ENCODE peak calls at places on chromosomes 3 and 15, in ten cellular contexts. M is spleen, T is keratinocyte, G is mucosa of descending colon, N is brain microvascular endothelial cell, H is heart right ventricle, I is MM.1S, O is lower lobe of right lung, J is hepatocyte, P is OCI-LY7. W is an unnamed sample. For H3K36me3, the result is how much of the 10 kb centered on the place peaks cover.

GRCh38 chr3:7309707-7310106 is 448.8 kb downstream of the GRM7 start:
- DNase-seq in O (no peak), I (no peak), G (no peak), T (no peak), H (peak), P (no peak), N (no peak), J (peak), M (no peak), W (peak)

GRCh38 chr3:53835257-53835656 is 11.0 kb downstream of the CHDH start:
- DNase-seq in T (no peak), N (no peak), P (no peak), M (no peak), G (no peak), O (no peak), I (no peak), J (no peak), H (no peak), W (no peak)

GRCh38 chr3:53238051-53238850 is 17.6 kb downstream of the TKT start:
- DNase-seq in J (peak), T (peak), I (no peak), P (no peak), M (no peak), H (no peak), G (peak), O (no peak), N (peak), W (peak)

GRCh38 chr15:80526556-80527340 is 122.6 kb downstream of the ARNT2 start:
- DNase-seq in T (no peak), J (no peak), O (no peak), M (no peak), P (no peak), I (no peak), G (no peak), H (no peak), N (peak), W (no peak)

GRCh38 chr15:29736745-29737023 is 85.6 kb downstream of the TJP1 start:
- DNase-seq in M (no peak), G (no peak), H (no peak), I (no peak), N (peak), T (peak), J (peak), O (no peak), P (no peak), W (peak)

GRCh38 chr15:74127255-74127953 is 3.0 kb upstream of the ISLR2 start:
- DNase-seq in P (peak), H (peak), N (peak), G (peak), O (peak), I (peak), J (peak), M (peak), T (peak), W (no peak)

GRCh38 chr3:56536735-56537134 is 20.2 kb upstream of the CCDC66 start:
- DNase-seq in M (no peak), O (no peak), H (no peak), J (no peak), P (no peak), I (no peak), G (no peak), T (no peak), N (no peak), W (no peak)

GRCh38 chr3:164018500-164018899 is 1059.8 kb downstream of the SI start:
- DNase-seq in I (no peak), T (no peak), H (no peak), P (no peak), J (no peak), O (no peak), G (no peak), N (no peak), M (no peak), W (no peak)

GRCh38 chr3:12990781-12991480 is 82.3 kb downstream of the IQSEC1 start:
- DNase-seq in N (peak), T (no peak), J (peak), G (no peak), P (no peak), I (no peak), M (peak), O (no peak), H (no peak), W (peak)

GRCh38 chr15:59536553-59536952 is 75.0 kb upstream of the GCNT3 start:
- DNase-seq in M (no peak), I (no peak), P (no peak), J (no peak), O (no peak), H (no peak), T (no peak), G (no peak), N (no peak), W (no peak)

GRCh38 chr3:100748220-100748619 is 38.9 kb downstream of the TFG start:
- DNase-seq in P (no peak), H (no peak), J (no peak), I (no peak), T (no peak), N (no peak), G (no peak), O (no peak), M (no peak), W (no peak)

GRCh38 chr15:77582763-77583162 is 49.9 kb downstream of the LINGO1 start:
- DNase-seq in T (no peak), I (no peak), M (no peak), G (peak), P (no peak), H (no peak), O (no peak), J (peak), N (no peak), W (no peak)

GRCh38 chr3:73056365-73057150 is 4.9 kb upstream of the EBLN2 start:
- DNase-seq in H (no peak), I (peak), N (no peak), O (no peak), J (peak), T (no peak), P (peak), M (no peak), G (no peak), W (no peak)

GRCh38 chr3:2061360-2061759 is 37.3 kb upstream of the CNTN4 start:
- DNase-seq in G (no peak), T (no peak), O (no peak), I (no peak), P (no peak), J (no peak), M (no peak), H (no peak), N (no peak), W (no peak)

GRCh38 chr3:128275316-128276150 is 122.3 kb downstream of the EEFSEC start:
- DNase-seq in H (no peak), P (no peak), J (no peak), T (no peak), M (no peak), O (no peak), I (no peak), G (no peak), N (no peak), W (no peak)

GRCh38 chr3:179729086-179729485 is 76.2 kb downstream of the USP13 start:
- DNase-seq in H (no peak), M (no peak), O (no peak), T (no peak), J (no peak), I (no peak), G (no peak), P (no peak), N (no peak), W (no peak)

GRCh38 chr3:166634091-166634746 is 745.9 kb downstream of the ZBBX start:
- DNase-seq in J (no peak), M (no peak), P (no peak), N (no peak), H (no peak), I (no peak), O (no peak), T (no peak), G (no peak), W (no peak)

GRCh38 chr3:184727357-184728060 is 15.6 kb upstream of the MAGEF1 start:
- DNase-seq in I (peak), T (no peak), G (no peak), J (peak), M (no peak), H (no peak), P (peak), O (no peak), N (peak), W (peak)

GRCh38 chr3:83813176-83813575 is 1145.6 kb upstream of the CADM2 start:
- DNase-seq in H (no peak), O (no peak), I (no peak), M (no peak), J (no peak), G (no peak), P (no peak), T (no peak), N (no peak), W (no peak)

GRCh38 chr15:61742591-61742990 is 317.7 kb downstream of the VPS13C start:
- DNase-seq in O (no peak), J (no peak), T (peak), M (no peak), H (no peak), G (no peak), N (no peak), I (no peak), P (no peak), W (no peak)

GRCh38 chr3:115022214-115022613 is 124.9 kb downstream of the ZBTB20 start:
- DNase-seq in T (no peak), G (no peak), J (no peak), O (no peak), I (no peak), N (no peak), P (no peak), M (no peak), H (no peak), W (no peak)

GRCh38 chr3:66469220-66469640 is 31.6 kb downstream of the LRIG1 start:
- DNase-seq in N (no peak), H (no peak), P (no peak), G (no peak), T (no peak), O (no peak), M (no peak), I (peak), J (no peak), W (no peak)

GRCh38 chr3:30649572-30650310 is 43.3 kb downstream of the TGFBR2 start:
- DNase-seq in I (no peak), N (peak), O (no peak), G (no peak), P (peak), H (no peak), J (peak), M (no peak), T (no peak), W (no peak)

GRCh38 chr15:70826634-70827033 is 27.3 kb downstream of the LARP6 start:
- DNase-seq in G (no peak), J (peak), O (no peak), H (no peak), I (no peak), P (no peak), N (peak), T (peak), M (no peak), W (peak)

GRCh38 chr3:14598143-14598569 is 53.4 kb upstream of the CCDC174 start:
- DNase-seq in P (peak), M (peak), G (no peak), I (peak), H (no peak), J (peak), O (no peak), N (peak), T (no peak), W (no peak)

GRCh38 chr3:29757054-29757777 is 476.3 kb downstream of the RBMS3 start:
- DNase-seq in H (no peak), N (no peak), P (no peak), O (no peak), G (no peak), T (no peak), J (peak), I (no peak), M (no peak), W (no peak)

GRCh38 chr15:63023351-63023945 is 19.1 kb upstream of the TPM1 start:
- DNase-seq in N (peak), M (no peak), O (no peak), J (no peak), T (no peak), G (no peak), P (no peak), I (no peak), H (no peak), W (no peak)

GRCh38 chr3:29144807-29145206 is 136.1 kb upstream of the RBMS3 start:
- DNase-seq in I (no peak), G (no peak), O (no peak), H (peak), N (peak), T (no peak), J (peak), P (no peak), M (no peak), W (no peak)

DNA sequence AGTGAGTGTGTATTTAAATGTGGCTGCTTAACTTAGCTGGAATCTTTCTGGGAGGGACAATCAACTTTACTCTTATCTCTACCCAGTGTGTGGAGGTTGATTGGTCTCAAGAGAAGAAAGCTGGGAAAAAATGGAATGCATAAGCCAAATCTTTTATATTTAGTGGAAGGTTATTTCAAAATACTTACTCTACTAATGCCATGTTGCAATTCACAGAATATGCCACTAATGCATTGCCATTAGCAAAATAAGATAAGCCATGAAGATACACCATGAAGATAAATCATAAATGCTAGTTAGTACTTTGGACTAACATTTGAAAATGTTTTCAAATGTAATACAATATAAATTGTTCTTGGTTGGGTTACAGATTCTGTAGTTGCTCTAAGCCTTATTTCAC is 155.1 kb upstream of the LRRFIP2 start:
- DNase-seq in H (no peak), M (no peak), T (no peak), I (no peak), O (no peak), G (no peak), P (no peak), N (no peak), J (no peak), W (no peak)
- H3K36me3 ChIP-seq in H (under half), M (half or more), T (under half), I (under half), O (half or more), G (under half), P (half or more), N (under half), J (under half), W (under half)

GRCh38 chr3:187112934-187113793 is 26.1 kb downstream of the RPL39L start:
- DNase-seq in I (peak), P (peak), J (peak), T (no peak), N (peak), O (no peak), G (no peak), H (no peak), M (no peak), W (no peak)
- TF ChIP-seq CTCF in I (peak), P (peak), J (peak), T (peak), N (peak), O (peak), G (peak), H (peak), M (peak), W (peak)

GRCh38 chr3:16369885-16370284 is 104.9 kb downstream of the OXNAD1 start:
- DNase-seq in N (no peak), O (no peak), J (no peak), P (no peak), H (no peak), G (no peak), M (no peak), I (no peak), T (no peak), W (no peak)

GRCh38 chr3:16370872-16371740 is 106.1 kb downstream of the OXNAD1 start:
- DNase-seq in T (no peak), O (no peak), N (no peak), G (no peak), H (peak), M (no peak), J (peak), P (peak), I (no peak), W (no peak)

GRCh38 chr3:16372362-16373269 is 107.6 kb downstream of the OXNAD1 start:
- DNase-seq in I (no peak), M (no peak), P (peak), G (no peak), T (no peak), N (no peak), J (no peak), O (no peak), H (no peak), W (no peak)

GRCh38 chr3:16369247-16369646 is 104.2 kb downstream of the OXNAD1 start:
- DNase-seq in H (no peak), G (no peak), J (no peak), M (no peak), P (no peak), T (peak), O (no peak), N (no peak), I (no peak), W (no peak)

GRCh38 chr3:16370503-16370871 is 105.5 kb downstream of the OXNAD1 start:
- DNase-seq in I (no peak), H (no peak), M (no peak), J (no peak), O (no peak), G (no peak), T (no peak), P (no peak), N (no peak), W (no peak)
- H3K4me3 ChIP-seq in I (no peak), H (no peak), M (no peak), J (no peak), O (no peak), G (no peak), T (no peak), P (no peak), N (no peak), W (no peak)

GRCh38 chr3:45719761-45720487 is 30.7 kb downstream of the SACM1L start:
- DNase-seq in T (no peak), N (no peak), M (no peak), G (no peak), J (no peak), I (no peak), H (no peak), P (no peak), O (no peak), W (no peak)

GRCh38 chr3:45729614-45730013 is 40.4 kb downstream of the SACM1L start:
- DNase-seq in T (no peak), N (no peak), G (no peak), O (no peak), P (no peak), M (no peak), I (no peak), J (no peak), H (no peak), W (no peak)

GRCh38 chr3:45730409-45731154 is 41.4 kb downstream of the SACM1L start:
- DNase-seq in I (no peak), M (no peak), H (no peak), J (no peak), G (no peak), O (no peak), P (no peak), T (no peak), N (no peak), W (no peak)

DNA sequence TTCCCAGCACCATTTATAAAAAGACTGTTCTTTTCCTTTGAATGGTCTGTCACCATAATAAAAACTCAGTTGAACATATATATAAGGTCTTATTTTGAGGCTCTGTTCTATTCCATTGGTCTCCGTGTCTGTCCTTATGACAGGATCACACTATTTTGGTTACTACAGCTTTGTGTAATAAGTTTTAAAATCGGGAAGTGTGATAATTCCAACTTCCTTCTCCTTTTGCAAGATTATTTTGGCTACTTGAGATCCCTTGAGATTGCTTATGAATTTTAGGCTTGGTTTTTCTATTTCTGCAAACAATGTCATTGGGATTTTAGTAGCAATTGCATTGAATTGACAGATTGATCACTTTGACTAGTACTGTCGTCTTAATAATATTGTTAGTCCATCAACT is 35.7 kb downstream of the SACM1L start:
- DNase-seq in T (no peak), P (no peak), H (no peak), O (no peak), G (no peak), N (no peak), J (no peak), M (no peak), I (no peak), W (no peak)
- H3K36me3 ChIP-seq in T (under half), P (half or more), H (under half), O (half or more), G (under half), N (under half), J (under half), M (half or more), I (under half), W (under half)

GRCh38 chr3:9223683-9224082 is 25.8 kb downstream of the SRGAP3 start:
- DNase-seq in M (no peak), G (no peak), J (no peak), H (no peak), O (no peak), T (no peak), N (no peak), P (no peak), I (no peak), W (no peak)

GRCh38 chr3:9226326-9226725 is 23.1 kb downstream of the SRGAP3 start:
- DNase-seq in O (no peak), I (no peak), G (no peak), P (no peak), M (no peak), T (no peak), H (no peak), J (peak), N (peak), W (no peak)

GRCh38 chr3:9225268-9225667 is 24.2 kb downstream of the SRGAP3 start:
- DNase-seq in J (no peak), P (no peak), I (no peak), M (no peak), O (no peak), G (no peak), H (no peak), N (no peak), T (no peak), W (no peak)

GRCh38 chr3:9222956-9223639 is 26.3 kb downstream of the SRGAP3 start:
- DNase-seq in T (no peak), H (no peak), O (no peak), G (no peak), I (no peak), M (no peak), J (no peak), P (no peak), N (no peak), W (no peak)

GRCh38 chr3:9224490-9224889 is 25.0 kb downstream of the SRGAP3 start:
- DNase-seq in P (no peak), I (no peak), O (no peak), T (no peak), M (no peak), G (no peak), N (peak), J (no peak), H (no peak), W (no peak)
- TF ChIP-seq CTCF in P (no peak), I (no peak), O (no peak), T (peak), M (no peak), G (no peak), N (peak), J (no peak), H (no peak), W (no peak)